ENCODE peak calls at places on chromosomes 3 and 15, in ten cellular contexts. C is CD8-positive, alpha-beta T cell; S is H7; V is AG08395; U is HTR-8/SVneo; A is activated T-helper 1 cell treated with anti-CD3 and anti-CD28 coated beads, Interleukin-12 subunit alpha, Interleukin-12 subunit beta, Interleukin-2, Interleukin-4 antibody, amounts not matched to agents 30 ng/mL and 10 ng/mL and 1 ng/mL, durations not matched to agents 14 hours and 24 hours and 36 hours; H is KG1; L is cardiac fibroblast; N is stomach; Y is upper lobe of right lung. J is an unnamed sample.

GRCh38 chr3:131349946-131350347 is 31.6 kb upstream of the NUDT16 start:
- DNase-seq in N (no peak), U (peak), A (no peak), Y (no peak), S (no peak), L (peak), V (peak), H (no peak), C (no peak), J (no peak)

GRCh38 chr3:99579246-99579645 is 59.1 kb upstream of the COL8A1 start:
- DNase-seq in S (no peak), N (no peak), U (peak), A (no peak), H (no peak), C (no peak), Y (no peak), V (peak), L (peak), J (no peak)

GRCh38 chr15:99718421-99718820 is 14.8 kb downstream of the LYSMD4 start:
- DNase-seq in N (no peak), U (no peak), C (no peak), A (no peak), V (no peak), Y (no peak), S (no peak), H (no peak), L (no peak), J (no peak)

GRCh38 chr3:377158-377561 is 180.6 kb downstream of the CHL1 start:
- DNase-seq in N (no peak), C (no peak), H (peak), L (peak), A (no peak), V (no peak), S (peak), U (no peak), Y (no peak), J (peak)

GRCh38 chr15:40409366-40409765 is 3.8 kb downstream of the IVD start:
- DNase-seq in U (no peak), S (no peak), N (no peak), Y (no peak), C (no peak), A (no peak), H (no peak), V (no peak), L (no peak), J (no peak)

GRCh38 chr15:101528108-101528916 is 38.8 kb upstream of the PCSK6 start:
- DNase-seq in V (no peak), U (no peak), S (peak), L (peak), N (peak), C (no peak), Y (no peak), A (no peak), H (no peak), J (no peak)

GRCh38 chr15:67512140-67512539 is 8.8 kb upstream of the C15orf61 start:
- DNase-seq in C (no peak), L (no peak), S (no peak), H (no peak), A (no peak), V (no peak), N (no peak), U (no peak), Y (no peak), J (no peak)

GRCh38 chr3:150220041-150220440 is 188.1 kb upstream of the TSC22D2 start:
- DNase-seq in C (no peak), U (no peak), S (no peak), A (no peak), V (no peak), L (no peak), N (no peak), Y (no peak), H (no peak), J (no peak)

GRCh38 chr3:79253704-79254103 is 514.1 kb downstream of the ROBO1 start:
- DNase-seq in C (no peak), Y (no peak), N (no peak), S (no peak), U (no peak), L (no peak), V (peak), H (no peak), A (no peak), J (no peak)

GRCh38 chr3:130316164-130316563 is 29.3 kb upstream of the COL6A5 start:
- DNase-seq in A (no peak), C (no peak), U (no peak), N (no peak), L (peak), V (peak), Y (no peak), H (no peak), S (no peak), J (no peak)

GRCh38 chr15:73318463-73319351 is 50.1 kb downstream of the HCN4 start:
- DNase-seq in V (no peak), Y (peak), N (no peak), H (no peak), A (no peak), S (peak), L (no peak), U (no peak), C (no peak), J (peak)

GRCh38 chr3:118818386-118818785 is 216.3 kb downstream of the IGSF11 start:
- DNase-seq in N (no peak), L (peak), U (no peak), C (no peak), H (no peak), S (no peak), Y (no peak), V (peak), A (no peak), J (no peak)

GRCh38 chr3:16239082-16239770 is 25.5 kb downstream of the DPH3 start:
- DNase-seq in A (no peak), C (no peak), H (no peak), U (no peak), N (no peak), L (no peak), S (no peak), Y (no peak), V (peak), J (no peak)

GRCh38 chr3:152299243-152299976 is 30.7 kb downstream of the MBNL1 start:
- DNase-seq in Y (no peak), A (no peak), L (no peak), S (no peak), U (no peak), H (no peak), C (peak), V (no peak), N (no peak), J (no peak)

GRCh38 chr3:124780356-124780755 is 50.1 kb downstream of the UMPS start:
- DNase-seq in C (no peak), L (peak), V (peak), A (no peak), H (peak), S (peak), U (peak), N (no peak), Y (peak), J (no peak)

GRCh38 chr3:152315623-152316022 is 46.9 kb downstream of the MBNL1 start:
- DNase-seq in L (no peak), A (no peak), V (no peak), C (no peak), N (no peak), H (no peak), U (no peak), S (no peak), Y (no peak), J (no peak)

GRCh38 chr3:32381922-32382321 is 9.7 kb upstream of the CMTM7 start:
- DNase-seq in S (no peak), H (no peak), N (no peak), C (no peak), U (no peak), Y (no peak), L (no peak), A (no peak), V (no peak), J (no peak)

GRCh38 chr3:112628038-112628437 is 12.9 kb downstream of the CCDC80 start:
- DNase-seq in C (no peak), U (no peak), Y (no peak), V (no peak), L (no peak), N (no peak), H (no peak), S (no peak), A (no peak), J (no peak)

GRCh38 chr15:68385671-68386586 is 46.0 kb downstream of the ITGA11 start:
- DNase-seq in S (no peak), V (no peak), C (no peak), H (no peak), Y (peak), L (no peak), U (no peak), N (peak), A (no peak), J (no peak)

GRCh38 chr3:57179580-57180410 is 14.6 kb upstream of the IL17RD start:
- DNase-seq in N (no peak), Y (no peak), L (peak), A (no peak), V (no peak), H (no peak), S (peak), U (no peak), C (no peak), J (peak)

GRCh38 chr3:23620044-23620443 is 185.7 kb upstream of the UBE2E1 start:
- DNase-seq in L (no peak), V (peak), A (no peak), H (no peak), C (no peak), U (no peak), S (peak), Y (no peak), N (peak), J (no peak)

GRCh38 chr3:179706233-179706632 is 53.4 kb downstream of the USP13 start:
- DNase-seq in N (no peak), A (no peak), U (no peak), V (peak), S (no peak), Y (no peak), H (no peak), C (no peak), L (no peak), J (no peak)

GRCh38 chr3:152199069-152199838 is 69.5 kb upstream of the MBNL1 start:
- DNase-seq in U (no peak), H (peak), S (no peak), V (no peak), L (no peak), C (no peak), N (no peak), A (no peak), Y (no peak), J (no peak)

GRCh38 chr3:8500208-8500961 is 1.2 kb upstream of the LMCD1 start:
- DNase-seq in V (no peak), S (no peak), Y (no peak), A (no peak), N (peak), U (no peak), H (no peak), L (no peak), C (no peak), J (peak)

GRCh38 chr3:161069441-161070251 is 35.5 kb downstream of the B3GALNT1 start:
- DNase-seq in C (no peak), L (peak), H (peak), U (peak), N (no peak), S (no peak), A (no peak), V (peak), Y (no peak), J (no peak)

GRCh38 chr3:127940116-127940515 is 25.1 kb downstream of the KBTBD12 start:
- DNase-seq in H (no peak), N (no peak), S (no peak), Y (no peak), V (no peak), U (no peak), C (no peak), L (peak), A (no peak), J (no peak)

GRCh38 chr3:52774066-52774713 is 3.2 kb upstream of the ITIH1 start:
- DNase-seq in A (no peak), U (no peak), S (no peak), Y (peak), L (no peak), H (no peak), C (no peak), N (no peak), V (no peak), J (no peak)

GRCh38 chr3:183546625-183547024 is 8.9 kb downstream of the KLHL6 start:
- DNase-seq in C (no peak), V (no peak), S (no peak), Y (no peak), N (no peak), U (no peak), L (no peak), A (no peak), H (no peak), J (no peak)

GRCh38 chr15:84797212-84797611 is 19.9 kb upstream of the ALPK3 start:
- DNase-seq in L (peak), C (no peak), H (no peak), U (no peak), A (no peak), N (no peak), Y (peak), S (no peak), V (no peak), J (no peak)

GRCh38 chr15:63277044-63277892 is at the start of gene APH1B:
- DNase-seq in C (peak), L (peak), V (peak), A (peak), H (peak), U (peak), Y (peak), S (peak), N (peak), J (peak)

GRCh38 chr3:13495921-13496723 is 16.0 kb downstream of the HDAC11 start:
- DNase-seq in U (peak), H (peak), V (peak), S (peak), L (peak), C (peak), Y (peak), A (peak), N (peak), J (peak)

GRCh38 chr15:27086146-27086545 is 115.2 kb downstream of the GABRG3 start:
- DNase-seq in V (no peak), C (no peak), U (no peak), S (peak), N (no peak), H (no peak), Y (no peak), A (no peak), L (no peak), J (peak)

GRCh38 chr15:95770191-95770590 is 560.3 kb upstream of the NR2F2 start:
- DNase-seq in N (no peak), Y (no peak), V (no peak), H (no peak), U (peak), C (no peak), S (peak), L (peak), A (no peak), J (no peak)

J was measured in neural progenitor cell.